ENCODE peak calls at places on chromosomes 12 and 14, in four cellular contexts. T is sigmoid colon, O is upper lobe of left lung, N is ovary. G is an unnamed sample.

GRCh38 chr14:104400355-104400754 is 179.2 kb upstream of the C14orf180 start:
- DNase-seq in O (no peak), N (no peak), T (no peak), G (peak; percentile 77)

GRCh38 chr12:4293299-4293941 is 19.9 kb downstream of the CCND2 start:
- DNase-seq in T (no peak), N (no peak), O (no peak), G (no peak)

GRCh38 chr12:121264135-121264534 is 32.4 kb downstream of the CAMKK2 start:
- DNase-seq in T (no peak), O (no peak), N (no peak), G (no peak)

GRCh38 chr14:91149462-91149861 is 35.6 kb downstream of the DGLUCY start:
- DNase-seq in T (peak; percentile 86), O (peak; percentile 74), N (peak; percentile 74), G (no peak)

GRCh38 chr14:83548061-83548839 is 1981.7 kb upstream of the FLRT2 start:
- DNase-seq in T (no peak), O (no peak), N (no peak), G (no peak)

GRCh38 chr14:104224516-104225281 is 86.3 kb downstream of the KIF26A start:
- DNase-seq in N (peak; percentile 66), O (no peak), T (no peak), G (no peak)

GRCh38 chr12:32877670-32878459 is 18.7 kb downstream of the PKP2 start:
- DNase-seq in T (no peak), O (peak; percentile 47), N (no peak), G (no peak)

GRCh38 chr14:104732355-104732804 is 8.4 kb downstream of the ADSS1 start:
- DNase-seq in N (no peak), T (no peak), O (peak; percentile 73), G (no peak)

GRCh38 chr12:78778339-78778738 is 86.2 kb upstream of the SYT1 start:
- DNase-seq in T (no peak), N (no peak), O (no peak), G (no peak)

GRCh38 chr12:102811125-102811737 is 105.8 kb downstream of the PAH start:
- DNase-seq in T (no peak), O (no peak), N (peak; percentile 38), G (no peak)

GRCh38 chr12:103652808-103653207 is 65.7 kb downstream of the STAB2 start:
- DNase-seq in T (no peak), O (no peak), N (no peak), G (no peak)

GRCh38 chr14:90060312-90060964 is 1.4 kb upstream of the KCNK13 start:
- DNase-seq in N (no peak), O (no peak), T (no peak), G (no peak)

GRCh38 chr12:8549381-8549780 is 8.7 kb upstream of the CLEC4E start:
- DNase-seq in N (no peak), O (no peak), T (no peak), G (no peak)

GRCh38 chr12:59041241-59042121 is 121.2 kb upstream of the LRIG3 start:
- DNase-seq in N (no peak), T (no peak), O (no peak), G (no peak)

GRCh38 chr12:85016423-85016822 is 19.7 kb downstream of the TSPAN19 start:
- DNase-seq in T (no peak), O (no peak), N (no peak), G (no peak)

GRCh38 chr12:21942377-21942703 is 1.1 kb upstream of the ABCC9 start:
- DNase-seq in O (no peak), T (no peak), N (no peak), G (no peak)

GRCh38 chr14:86787782-86788181 is 1205.2 kb downstream of the GALC start:
- DNase-seq in T (no peak), N (no peak), O (no peak), G (no peak)

GRCh38 chr12:100375023-100375737 is 18.3 kb downstream of the SLC17A8 start:
- DNase-seq in T (peak; percentile 89), N (peak; percentile 81), O (peak; percentile 72), G (peak; percentile 93)

GRCh38 chr14:58639842-58640484 is 2.2 kb downstream of the DACT1 start:
- DNase-seq in N (peak; percentile 69), T (no peak), O (peak; percentile 36), G (peak; percentile 77)

GRCh38 chr12:89208661-89209096 is 143.6 kb downstream of the DUSP6 start:
- DNase-seq in O (no peak), T (no peak), N (no peak), G (no peak)

GRCh38 chr14:38786921-38787320 is 316.1 kb downstream of the SEC23A start:
- DNase-seq in O (no peak), T (no peak), N (no peak), G (no peak)

GRCh38 chr12:26760657-26761293 is 72.2 kb downstream of the ITPR2 start:
- DNase-seq in O (no peak), T (no peak), N (no peak), G (no peak)

GRCh38 chr12:121581681-121582439 is 1.0 kb upstream of the KDM2B start:
- DNase-seq in T (no peak), O (peak; percentile 36), N (peak; percentile 35), G (no peak)

GRCh38 chr12:79521576-79521975 is 169.2 kb downstream of the PAWR start:
- DNase-seq in N (no peak), T (no peak), O (no peak), G (no peak)

GRCh38 chr12:55818140-55818728 is 393 bp downstream of the ORMDL2 start:
- DNase-seq in T (peak; percentile 63), N (no peak), O (no peak), G (no peak)

GRCh38 chr12:54356951-54357356 is 7.3 kb downstream of the GPR84 start:
- DNase-seq in N (no peak), T (no peak), O (no peak), G (no peak)

GRCh38 chr14:67428501-67429031 is 16.6 kb upstream of the PLEK2 start:
- DNase-seq in T (no peak), O (no peak), N (no peak), G (no peak)

GRCh38 chr12:713281-713875 is 39.0 kb upstream of the WNK1 start:
- DNase-seq in N (no peak), O (no peak), T (no peak), G (no peak)

GRCh38 chr12:46744256-46744655 is 81.5 kb downstream of the SLC38A4 start:
- DNase-seq in N (no peak), O (no peak), T (no peak), G (no peak)

GRCh38 chr14:100586520-100587247 is 533 bp downstream of the BEGAIN start:
- DNase-seq in T (peak; percentile 54), N (peak; percentile 9), O (no peak), G (no peak)

GRCh38 chr12:93015970-93016751 is 87.1 kb upstream of the EEA1 start:
- DNase-seq in N (no peak), T (no peak), O (no peak), G (no peak)
- TF ChIP-seq EP300 in N (no peak), T (no peak), O (no peak), G (no peak)

DNA sequence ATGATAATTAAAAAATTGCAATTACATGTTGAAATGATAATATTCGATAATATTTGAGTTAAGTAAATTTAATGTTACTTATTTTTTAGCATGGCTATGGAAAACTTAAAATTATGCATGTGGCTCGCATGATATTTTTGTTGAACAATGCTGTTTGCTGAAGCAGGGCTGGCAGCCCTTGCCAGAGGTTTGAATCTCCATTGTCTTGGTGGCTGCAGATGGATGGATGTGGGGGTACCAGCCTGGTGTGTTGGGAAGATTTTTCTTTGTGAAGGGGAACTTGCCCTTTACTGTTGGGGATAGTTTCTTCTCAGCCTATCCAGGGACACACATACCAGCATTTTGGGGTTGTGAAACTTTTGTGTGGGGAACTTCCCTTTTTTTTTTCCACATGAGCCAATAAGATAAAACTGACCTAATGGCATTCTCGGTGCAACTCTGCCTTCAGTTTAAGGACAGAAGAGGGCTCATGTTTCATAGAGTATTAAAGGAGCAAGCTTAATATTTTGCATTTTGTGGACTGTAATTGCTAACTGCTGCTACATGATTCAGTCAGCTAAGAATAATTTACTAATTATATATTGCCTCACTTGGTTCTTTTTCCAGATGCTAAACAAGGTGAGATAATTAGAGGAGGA is 8.8 kb downstream of the RASSF3 start:
- DNase-seq in T (no peak), O (no peak), N (no peak), G (no peak)
- TF ChIP-seq EP300 in T (no peak), O (no peak), N (no peak), G (no peak)

GRCh38 chr12:123899368-123899767 is 73.3 kb downstream of the CCDC92 start:
- DNase-seq in T (no peak), N (no peak), O (no peak), G (no peak)
- TF ChIP-seq EP300 in T (no peak), N (no peak), O (no peak), G (no peak)

GRCh38 chr14:28088125-28088524 is 678.5 kb upstream of the FOXG1 start:
- DNase-seq in O (no peak), N (no peak), T (no peak), G (no peak)
- TF ChIP-seq EP300 in O (no peak), N (no peak), T (no peak), G (no peak)

GRCh38 chr14:78512021-78512420 is 341.8 kb downstream of the NRXN3 start:
- DNase-seq in T (no peak), O (no peak), N (no peak), G (peak; percentile 62)

GRCh38 chr14:78509516-78509915 is 339.3 kb downstream of the NRXN3 start:
- DNase-seq in O (no peak), N (no peak), T (no peak), G (peak; percentile 79)

DNA sequence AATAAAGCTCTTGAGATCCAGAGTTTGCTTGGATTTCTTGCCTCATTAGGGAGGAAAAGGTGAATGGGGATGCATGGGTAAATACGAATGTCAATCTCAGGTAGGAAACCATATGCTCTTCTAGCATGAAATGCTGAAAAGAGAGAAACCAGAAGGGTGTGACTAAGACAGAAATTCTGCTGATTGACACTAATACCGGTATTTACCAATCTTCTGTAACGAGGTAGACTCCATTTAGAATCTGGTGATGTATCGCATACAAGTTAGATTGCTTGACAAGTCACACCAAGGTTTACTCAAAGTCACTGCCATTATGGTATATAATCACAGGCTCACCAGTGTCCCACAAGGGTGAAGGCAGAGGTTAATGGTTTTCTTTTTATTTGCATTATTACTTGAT is 337.9 kb downstream of the NRXN3 start:
- DNase-seq in T (no peak), O (no peak), N (no peak), G (peak; percentile 8)
- TF ChIP-seq EP300 in T (no peak), O (no peak), N (no peak), G (no peak)

DNA sequence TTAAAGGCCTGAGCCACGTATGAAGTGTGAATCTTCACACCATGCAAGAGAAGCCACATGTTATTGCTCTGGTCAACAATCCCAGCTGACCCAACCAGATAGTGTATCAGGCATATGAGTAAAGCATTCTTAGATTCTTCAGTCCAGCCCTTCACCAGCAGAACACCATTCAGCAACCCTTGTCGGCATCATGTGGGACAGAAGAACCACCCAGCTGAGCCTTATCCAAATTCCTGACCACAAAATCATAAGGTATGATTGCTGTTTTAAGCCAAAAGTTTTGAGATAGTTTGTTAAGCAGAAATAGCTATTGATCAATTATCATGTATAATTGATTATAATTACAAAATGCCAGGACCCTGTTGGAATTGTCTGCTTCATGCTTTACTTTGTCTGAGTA is 664.9 kb downstream of the VRK1 start:
- DNase-seq in N (no peak), O (no peak), T (no peak), G (no peak)
- TF ChIP-seq EP300 in N (no peak), O (no peak), T (no peak), G (no peak)

GRCh38 chr12:90311561-90311960 is 602.9 kb upstream of the ATP2B1 start:
- DNase-seq in N (no peak), T (no peak), O (no peak), G (no peak)
- TF ChIP-seq EP300 in N (no peak), T (no peak), O (no peak), G (no peak)

G was measured in esophagus muscularis mucosa.